ENCODE peak calls at places on chromosomes 13 and 19, in seven cellular contexts. One of them, this sample, is unnamed.

GRCh38 chr13:102799544-102800144 is 725 bp downstream of the BIVM start:
- DNase-seq in GM04504: no peak
- DNase-seq in thyroid gland: peak; percentile 31
- DNase-seq in activated naive CD8-positive, alpha-beta T cell treated with anti-CD3 and anti-CD28 coated beads, Interleukin-2, amount 50 U/mL, for 24 hours: no peak
- DNase-seq in NCI-H1436: no peak
- DNase-seq in HS-5: no peak
- DNase-seq in NCI-H82: peak; percentile 62
- DNase-seq in this sample: no peak

GRCh38 chr13:42119875-42120274 is 71.4 kb downstream of the DGKH start:
- DNase-seq in NCI-H1436: no peak
- DNase-seq in NCI-H82: no peak
- DNase-seq in thyroid gland: no peak
- DNase-seq in activated naive CD8-positive, alpha-beta T cell treated with anti-CD3 and anti-CD28 coated beads, Interleukin-2, amount 50 U/mL, for 24 hours: no peak
- DNase-seq in HS-5: no peak
- DNase-seq in GM04504: no peak
- DNase-seq in this sample: peak; percentile 46

GRCh38 chr13:51112771-51113170 is 1.7 kb upstream of the C13orf42 start:
- DNase-seq in HS-5: no peak
- DNase-seq in GM04504: no peak
- DNase-seq in NCI-H82: no peak
- DNase-seq in NCI-H1436: no peak
- DNase-seq in thyroid gland: no peak
- DNase-seq in activated naive CD8-positive, alpha-beta T cell treated with anti-CD3 and anti-CD28 coated beads, Interleukin-2, amount 50 U/mL, for 24 hours: no peak
- DNase-seq in this sample: no peak

GRCh38 chr19:49210108-49210900 is 52.7 kb downstream of the TRPM4 start:
- DNase-seq in activated naive CD8-positive, alpha-beta T cell treated with anti-CD3 and anti-CD28 coated beads, Interleukin-2, amount 50 U/mL, for 24 hours: peak; percentile 45
- DNase-seq in HS-5: no peak
- DNase-seq in NCI-H82: no peak
- DNase-seq in GM04504: no peak
- DNase-seq in thyroid gland: no peak
- DNase-seq in NCI-H1436: no peak
- DNase-seq in this sample: no peak

GRCh38 chr19:49337267-49338022 is 2.2 kb downstream of the CD37 start:
- DNase-seq in GM04504: no peak
- DNase-seq in activated naive CD8-positive, alpha-beta T cell treated with anti-CD3 and anti-CD28 coated beads, Interleukin-2, amount 50 U/mL, for 24 hours: no peak
- DNase-seq in NCI-H1436: no peak
- DNase-seq in thyroid gland: no peak
- DNase-seq in NCI-H82: no peak
- DNase-seq in HS-5: no peak
- DNase-seq in this sample: no peak

GRCh38 chr13:67416047-67416925 is 186.2 kb upstream of the PCDH9 start:
- DNase-seq in NCI-H1436: no peak
- DNase-seq in HS-5: no peak
- DNase-seq in thyroid gland: no peak
- DNase-seq in NCI-H82: peak; percentile 80
- DNase-seq in GM04504: no peak
- DNase-seq in activated naive CD8-positive, alpha-beta T cell treated with anti-CD3 and anti-CD28 coated beads, Interleukin-2, amount 50 U/mL, for 24 hours: no peak
- DNase-seq in this sample: peak; percentile 7

GRCh38 chr19:31548941-31549340 is 199.7 kb upstream of the TSHZ3 start:
- DNase-seq in thyroid gland: peak; percentile 62
- DNase-seq in HS-5: no peak
- DNase-seq in activated naive CD8-positive, alpha-beta T cell treated with anti-CD3 and anti-CD28 coated beads, Interleukin-2, amount 50 U/mL, for 24 hours: no peak
- DNase-seq in NCI-H1436: no peak
- DNase-seq in NCI-H82: peak; percentile 57
- DNase-seq in GM04504: peak; percentile 12
- DNase-seq in this sample: no peak

GRCh38 chr19:14091086-14091884 is 734 bp upstream of the SAMD1 start:
- DNase-seq in NCI-H1436: peak; percentile 89
- DNase-seq in HS-5: peak; percentile 46
- DNase-seq in NCI-H82: peak; percentile 94
- DNase-seq in thyroid gland: peak; percentile 26
- DNase-seq in activated naive CD8-positive, alpha-beta T cell treated with anti-CD3 and anti-CD28 coated beads, Interleukin-2, amount 50 U/mL, for 24 hours: peak; percentile 78
- DNase-seq in GM04504: no peak
- DNase-seq in this sample: peak; percentile 23

GRCh38 chr19:8663920-8664670 is 33.7 kb downstream of the NFILZ start:
- DNase-seq in activated naive CD8-positive, alpha-beta T cell treated with anti-CD3 and anti-CD28 coated beads, Interleukin-2, amount 50 U/mL, for 24 hours: peak; percentile 56
- DNase-seq in NCI-H1436: no peak
- DNase-seq in GM04504: no peak
- DNase-seq in thyroid gland: no peak
- DNase-seq in NCI-H82: no peak
- DNase-seq in HS-5: no peak
- DNase-seq in this sample: no peak

GRCh38 chr13:98279473-98280175 is 102.6 kb upstream of the RNF113B start:
- DNase-seq in NCI-H1436: peak; percentile 73
- DNase-seq in NCI-H82: peak; percentile 57
- DNase-seq in activated naive CD8-positive, alpha-beta T cell treated with anti-CD3 and anti-CD28 coated beads, Interleukin-2, amount 50 U/mL, for 24 hours: no peak
- DNase-seq in thyroid gland: peak; percentile 93
- DNase-seq in GM04504: no peak
- DNase-seq in HS-5: no peak
- DNase-seq in this sample: peak; percentile 76

GRCh38 chr19:39126593-39127187 is 1.1 kb downstream of the PAK4 start:
- DNase-seq in NCI-H82: no peak
- DNase-seq in thyroid gland: no peak
- DNase-seq in NCI-H1436: no peak
- DNase-seq in HS-5: no peak
- DNase-seq in activated naive CD8-positive, alpha-beta T cell treated with anti-CD3 and anti-CD28 coated beads, Interleukin-2, amount 50 U/mL, for 24 hours: no peak
- DNase-seq in GM04504: no peak
- DNase-seq in this sample: peak; percentile 77

GRCh38 chr19:40398417-40399056 is 8.6 kb upstream of the HIPK4 start:
- DNase-seq in HS-5: no peak
- DNase-seq in thyroid gland: peak; percentile 52
- DNase-seq in activated naive CD8-positive, alpha-beta T cell treated with anti-CD3 and anti-CD28 coated beads, Interleukin-2, amount 50 U/mL, for 24 hours: peak; percentile 65
- DNase-seq in GM04504: no peak
- DNase-seq in NCI-H1436: no peak
- DNase-seq in NCI-H82: peak; percentile 97
- DNase-seq in this sample: no peak

GRCh38 chr19:17576758-17577532 is 21.5 kb downstream of the COLGALT1 start:
- DNase-seq in HS-5: no peak
- DNase-seq in GM04504: no peak
- DNase-seq in thyroid gland: peak; percentile 15
- DNase-seq in NCI-H1436: peak; percentile 28
- DNase-seq in activated naive CD8-positive, alpha-beta T cell treated with anti-CD3 and anti-CD28 coated beads, Interleukin-2, amount 50 U/mL, for 24 hours: no peak
- DNase-seq in NCI-H82: peak; percentile 92
- DNase-seq in this sample: no peak

GRCh38 chr13:111232191-111232590 is 88.3 kb upstream of the TEX29 start:
- DNase-seq in NCI-H82: no peak
- DNase-seq in GM04504: no peak
- DNase-seq in activated naive CD8-positive, alpha-beta T cell treated with anti-CD3 and anti-CD28 coated beads, Interleukin-2, amount 50 U/mL, for 24 hours: no peak
- DNase-seq in NCI-H1436: no peak
- DNase-seq in HS-5: no peak
- DNase-seq in thyroid gland: no peak
- DNase-seq in this sample: no peak

GRCh38 chr13:113853518-113854237 is 10.2 kb downstream of the GAS6 start:
- DNase-seq in activated naive CD8-positive, alpha-beta T cell treated with anti-CD3 and anti-CD28 coated beads, Interleukin-2, amount 50 U/mL, for 24 hours: no peak
- DNase-seq in GM04504: no peak
- DNase-seq in thyroid gland: no peak
- DNase-seq in NCI-H1436: no peak
- DNase-seq in NCI-H82: no peak
- DNase-seq in HS-5: no peak
- DNase-seq in this sample: no peak

GRCh38 chr13:112716461-112716820 is 26.6 kb downstream of the ATP11A start:
- DNase-seq in NCI-H1436: no peak
- DNase-seq in activated naive CD8-positive, alpha-beta T cell treated with anti-CD3 and anti-CD28 coated beads, Interleukin-2, amount 50 U/mL, for 24 hours: no peak
- DNase-seq in GM04504: no peak
- DNase-seq in NCI-H82: no peak
- DNase-seq in thyroid gland: no peak
- DNase-seq in HS-5: no peak
- DNase-seq in this sample: no peak

GRCh38 chr13:73608731-73609485 is 525.3 kb downstream of the KLF12 start:
- DNase-seq in NCI-H1436: peak; percentile 59
- DNase-seq in activated naive CD8-positive, alpha-beta T cell treated with anti-CD3 and anti-CD28 coated beads, Interleukin-2, amount 50 U/mL, for 24 hours: no peak
- DNase-seq in GM04504: no peak
- DNase-seq in NCI-H82: no peak
- DNase-seq in thyroid gland: peak; percentile 16
- DNase-seq in HS-5: no peak
- DNase-seq in this sample: no peak

GRCh38 chr19:4861147-4861546 is 6.3 kb downstream of the PLIN3 start:
- DNase-seq in thyroid gland: peak; percentile 80
- DNase-seq in GM04504: no peak
- DNase-seq in NCI-H1436: no peak
- DNase-seq in NCI-H82: peak; percentile 26
- DNase-seq in activated naive CD8-positive, alpha-beta T cell treated with anti-CD3 and anti-CD28 coated beads, Interleukin-2, amount 50 U/mL, for 24 hours: no peak
- DNase-seq in HS-5: no peak
- DNase-seq in this sample: no peak

GRCh38 chr13:108925070-108925469 is 295.7 kb downstream of the MYO16 start:
- DNase-seq in HS-5: no peak
- DNase-seq in thyroid gland: no peak
- DNase-seq in NCI-H1436: no peak
- DNase-seq in GM04504: no peak
- DNase-seq in activated naive CD8-positive, alpha-beta T cell treated with anti-CD3 and anti-CD28 coated beads, Interleukin-2, amount 50 U/mL, for 24 hours: no peak
- DNase-seq in NCI-H82: no peak
- DNase-seq in this sample: no peak

GRCh38 chr19:3094638-3095374 is 644 bp downstream of the GNA11 start:
- DNase-seq in thyroid gland: peak; percentile 32
- DNase-seq in activated naive CD8-positive, alpha-beta T cell treated with anti-CD3 and anti-CD28 coated beads, Interleukin-2, amount 50 U/mL, for 24 hours: peak; percentile 37
- DNase-seq in GM04504: no peak
- DNase-seq in HS-5: no peak
- DNase-seq in NCI-H82: peak; percentile 28
- DNase-seq in NCI-H1436: no peak
- DNase-seq in this sample: no peak

GRCh38 chr13:45333973-45334922 is 6.7 kb downstream of the TPT1 start:
- DNase-seq in activated naive CD8-positive, alpha-beta T cell treated with anti-CD3 and anti-CD28 coated beads, Interleukin-2, amount 50 U/mL, for 24 hours: no peak
- DNase-seq in NCI-H82: no peak
- DNase-seq in GM04504: no peak
- DNase-seq in NCI-H1436: no peak
- DNase-seq in HS-5: no peak
- DNase-seq in thyroid gland: peak; percentile 59
- DNase-seq in this sample: peak; percentile 32

GRCh38 chr19:1271528-1272422 is 2.6 kb downstream of the CIRBP start:
- DNase-seq in activated naive CD8-positive, alpha-beta T cell treated with anti-CD3 and anti-CD28 coated beads, Interleukin-2, amount 50 U/mL, for 24 hours: no peak
- DNase-seq in thyroid gland: no peak
- DNase-seq in HS-5: no peak
- DNase-seq in NCI-H1436: no peak
- DNase-seq in GM04504: no peak
- DNase-seq in NCI-H82: no peak
- DNase-seq in this sample: no peak

GRCh38 chr19:53553865-53554791 is 16.2 kb downstream of the ZNF331 start:
- DNase-seq in NCI-H82: no peak
- DNase-seq in activated naive CD8-positive, alpha-beta T cell treated with anti-CD3 and anti-CD28 coated beads, Interleukin-2, amount 50 U/mL, for 24 hours: peak; percentile 89
- DNase-seq in GM04504: peak; percentile 58
- DNase-seq in HS-5: peak; percentile 78
- DNase-seq in NCI-H1436: peak; percentile 50
- DNase-seq in thyroid gland: peak; percentile 85
- DNase-seq in this sample: peak; percentile 54

GRCh38 chr13:23623394-23623793 is 53.2 kb downstream of the TNFRSF19 start:
- DNase-seq in NCI-H1436: no peak
- DNase-seq in GM04504: no peak
- DNase-seq in thyroid gland: no peak
- DNase-seq in activated naive CD8-positive, alpha-beta T cell treated with anti-CD3 and anti-CD28 coated beads, Interleukin-2, amount 50 U/mL, for 24 hours: no peak
- DNase-seq in HS-5: no peak
- DNase-seq in NCI-H82: no peak
- DNase-seq in this sample: no peak

GRCh38 chr19:35046461-35046860 is 4.9 kb downstream of the HPN start:
- DNase-seq in thyroid gland: no peak
- DNase-seq in HS-5: no peak
- DNase-seq in NCI-H1436: no peak
- DNase-seq in activated naive CD8-positive, alpha-beta T cell treated with anti-CD3 and anti-CD28 coated beads, Interleukin-2, amount 50 U/mL, for 24 hours: no peak
- DNase-seq in GM04504: no peak
- DNase-seq in NCI-H82: no peak
- DNase-seq in this sample: no peak

GRCh38 chr19:17112700-17113099 is 37.1 kb downstream of the MYO9B start:
- DNase-seq in thyroid gland: no peak
- DNase-seq in GM04504: no peak
- DNase-seq in activated naive CD8-positive, alpha-beta T cell treated with anti-CD3 and anti-CD28 coated beads, Interleukin-2, amount 50 U/mL, for 24 hours: no peak
- DNase-seq in NCI-H1436: no peak
- DNase-seq in NCI-H82: no peak
- DNase-seq in HS-5: no peak
- DNase-seq in this sample: no peak

GRCh38 chr13:30400376-30400775 is 21.9 kb upstream of the UBE2L5 start:
- DNase-seq in activated naive CD8-positive, alpha-beta T cell treated with anti-CD3 and anti-CD28 coated beads, Interleukin-2, amount 50 U/mL, for 24 hours: no peak
- DNase-seq in GM04504: no peak
- DNase-seq in NCI-H82: no peak
- DNase-seq in thyroid gland: no peak
- DNase-seq in HS-5: no peak
- DNase-seq in NCI-H1436: no peak
- DNase-seq in this sample: no peak